ENCODE peak calls at places on chromosome 6, in four cellular contexts. Z, J, T and F are unnamed samples.

GRCh38 chr6:89828988-89829590 is 591 bp upstream of the CASP8AP2 start:
- DNase-seq in Z (no peak), J (no peak), T (no peak), F (no peak)

GRCh38 chr6:34143884-34144580 is 1.9 kb downstream of the GRM4 start:
- DNase-seq in Z (peak; percentile 78), J (peak; percentile 55), T (no peak), F (no peak)

GRCh38 chr6:111727798-111728197 is 122.1 kb upstream of the TRAF3IP2 start:
- DNase-seq in Z (no peak), J (no peak), T (no peak), F (no peak)

GRCh38 chr6:125790403-125791150 is at the start of gene NCOA7:
- DNase-seq in Z (peak; percentile 33), J (peak; percentile 70), T (no peak), F (peak; percentile 69)

GRCh38 chr6:118659513-118660217 is 8.3 kb upstream of the CEP85L start:
- DNase-seq in Z (no peak), J (peak; percentile 81), T (no peak), F (peak; percentile 79)

GRCh38 chr6:50708664-50709365 is 4.5 kb upstream of the TFAP2D start:
- DNase-seq in Z (no peak), J (no peak), T (no peak), F (no peak)

GRCh38 chr6:22921831-22922230 is 352.5 kb downstream of the HDGFL1 start:
- DNase-seq in Z (no peak), J (no peak), T (no peak), F (no peak)

GRCh38 chr6:55569638-55570037 is 9.4 kb downstream of the HMGCLL1 start:
- DNase-seq in Z (no peak), J (no peak), T (no peak), F (no peak)

GRCh38 chr6:108904731-108905130 is 56.5 kb downstream of the ARMC2 start:
- DNase-seq in Z (no peak), J (no peak), T (peak; percentile 55), F (no peak)

GRCh38 chr6:124714728-124715127 is 247.5 kb upstream of the RNF217 start:
- DNase-seq in Z (no peak), J (no peak), T (no peak), F (no peak)

GRCh38 chr6:112044856-112045255 is 9.0 kb upstream of the CCN6 start:
- DNase-seq in Z (no peak), J (no peak), T (no peak), F (peak; percentile 97)

GRCh38 chr6:159313023-159313422 is 143.8 kb downstream of the FNDC1 start:
- DNase-seq in Z (no peak), J (no peak), T (no peak), F (no peak)

GRCh38 chr6:140897804-140898573 is 1234.7 kb upstream of the GJE1 start:
- DNase-seq in Z (no peak), J (no peak), T (no peak), F (no peak)

GRCh38 chr6:52164319-52165094 is 21.7 kb upstream of the IL17A start:
- DNase-seq in Z (peak; percentile 48), J (no peak), T (no peak), F (no peak)

GRCh38 chr6:63426844-63427243 is 107.1 kb upstream of the LGSN start:
- DNase-seq in Z (no peak), J (no peak), T (no peak), F (no peak)